ENCODE peak calls at places on chromosomes 5 and 9, in six cellular contexts. One of them, this sample, is unnamed.

GRCh38 chr5:171484460-171484899 is 65.0 kb downstream of the FGF18 start:
- DNase-seq in fibroblast of lung: peak; percentile 40
- DNase-seq in CD8-positive, alpha-beta memory T cell: peak; percentile 14
- DNase-seq in adrenal gland: no peak
- DNase-seq in heart left ventricle: no peak
- DNase-seq in cardiac muscle cell: no peak
- DNase-seq in this sample: peak; percentile 20

GRCh38 chr5:181261320-181262085 is 560 bp upstream of the TRIM52 start:
- DNase-seq in fibroblast of lung: peak; percentile 69
- DNase-seq in CD8-positive, alpha-beta memory T cell: peak; percentile 75
- DNase-seq in adrenal gland: peak; percentile 72
- DNase-seq in heart left ventricle: peak; percentile 84
- DNase-seq in cardiac muscle cell: peak; percentile 81
- DNase-seq in this sample: peak; percentile 73

GRCh38 chr9:97479496-97480159 is 21.8 kb upstream of the TMOD1 start:
- DNase-seq in fibroblast of lung: no peak
- DNase-seq in CD8-positive, alpha-beta memory T cell: no peak
- DNase-seq in adrenal gland: no peak
- DNase-seq in heart left ventricle: no peak
- DNase-seq in cardiac muscle cell: no peak
- DNase-seq in this sample: no peak

GRCh38 chr9:69867081-69867814 is 46.6 kb downstream of the CFAP95 start:
- DNase-seq in fibroblast of lung: peak; percentile 18
- DNase-seq in CD8-positive, alpha-beta memory T cell: no peak
- DNase-seq in adrenal gland: no peak
- DNase-seq in heart left ventricle: no peak
- DNase-seq in cardiac muscle cell: no peak
- DNase-seq in this sample: no peak

GRCh38 chr5:68682400-68683152 is 411.2 kb upstream of the SLC30A5 start:
- DNase-seq in fibroblast of lung: no peak
- DNase-seq in CD8-positive, alpha-beta memory T cell: no peak
- DNase-seq in adrenal gland: no peak
- DNase-seq in heart left ventricle: no peak
- DNase-seq in cardiac muscle cell: no peak
- DNase-seq in this sample: no peak

GRCh38 chr5:68288756-68289134 is 73.2 kb downstream of the PIK3R1 start:
- DNase-seq in fibroblast of lung: no peak
- DNase-seq in CD8-positive, alpha-beta memory T cell: no peak
- DNase-seq in adrenal gland: peak; percentile 33
- DNase-seq in heart left ventricle: peak; percentile 41
- DNase-seq in cardiac muscle cell: peak; percentile 51
- DNase-seq in this sample: no peak

GRCh38 chr5:144156767-144157171 is 13.7 kb downstream of the YIPF5 start:
- DNase-seq in fibroblast of lung: no peak
- DNase-seq in CD8-positive, alpha-beta memory T cell: no peak
- DNase-seq in adrenal gland: no peak
- DNase-seq in heart left ventricle: no peak
- DNase-seq in cardiac muscle cell: no peak
- DNase-seq in this sample: no peak

GRCh38 chr9:127574089-127574921 is 37.8 kb upstream of the STXBP1 start:
- DNase-seq in fibroblast of lung: no peak
- DNase-seq in CD8-positive, alpha-beta memory T cell: no peak
- DNase-seq in adrenal gland: no peak
- DNase-seq in heart left ventricle: no peak
- DNase-seq in cardiac muscle cell: no peak
- DNase-seq in this sample: no peak

GRCh38 chr5:131541071-131541470 is 94.0 kb downstream of the RAPGEF6 start:
- DNase-seq in fibroblast of lung: no peak
- DNase-seq in CD8-positive, alpha-beta memory T cell: no peak
- DNase-seq in adrenal gland: no peak
- DNase-seq in heart left ventricle: no peak
- DNase-seq in cardiac muscle cell: no peak
- DNase-seq in this sample: no peak

GRCh38 chr9:11821541-11821940 is 871.6 kb upstream of the TYRP1 start:
- DNase-seq in fibroblast of lung: no peak
- DNase-seq in CD8-positive, alpha-beta memory T cell: no peak
- DNase-seq in adrenal gland: no peak
- DNase-seq in heart left ventricle: no peak
- DNase-seq in cardiac muscle cell: peak; percentile 70
- DNase-seq in this sample: no peak

GRCh38 chr9:110753734-110754231 is 85.2 kb downstream of the MUSK start:
- DNase-seq in fibroblast of lung: peak; percentile 70
- DNase-seq in CD8-positive, alpha-beta memory T cell: no peak
- DNase-seq in adrenal gland: no peak
- DNase-seq in heart left ventricle: no peak
- DNase-seq in cardiac muscle cell: no peak
- DNase-seq in this sample: no peak

GRCh38 chr5:143842920-143843319 is 31.0 kb downstream of the HMHB1 start:
- DNase-seq in fibroblast of lung: no peak
- DNase-seq in CD8-positive, alpha-beta memory T cell: no peak
- DNase-seq in adrenal gland: no peak
- DNase-seq in heart left ventricle: no peak
- DNase-seq in cardiac muscle cell: no peak
- DNase-seq in this sample: no peak

GRCh38 chr5:140634103-140634502 is 1.1 kb upstream of the CD14 start:
- DNase-seq in fibroblast of lung: no peak
- DNase-seq in CD8-positive, alpha-beta memory T cell: no peak
- DNase-seq in adrenal gland: no peak
- DNase-seq in heart left ventricle: no peak
- DNase-seq in cardiac muscle cell: no peak
- DNase-seq in this sample: no peak

GRCh38 chr9:137365552-137366444 is 57.2 kb downstream of the EXD3 start:
- DNase-seq in fibroblast of lung: no peak
- DNase-seq in CD8-positive, alpha-beta memory T cell: no peak
- DNase-seq in adrenal gland: no peak
- DNase-seq in heart left ventricle: no peak
- DNase-seq in cardiac muscle cell: no peak
- DNase-seq in this sample: no peak

GRCh38 chr5:1103505-1104326 is 8.1 kb downstream of the SLC12A7 start:
- DNase-seq in fibroblast of lung: peak; percentile 32
- DNase-seq in CD8-positive, alpha-beta memory T cell: no peak
- DNase-seq in adrenal gland: peak; percentile 67
- DNase-seq in heart left ventricle: peak; percentile 93
- DNase-seq in cardiac muscle cell: no peak
- DNase-seq in this sample: no peak

GRCh38 chr5:132060501-132061161 is at the start of gene IL3:
- DNase-seq in fibroblast of lung: no peak
- DNase-seq in CD8-positive, alpha-beta memory T cell: no peak
- DNase-seq in adrenal gland: peak; percentile 6
- DNase-seq in heart left ventricle: peak; percentile 13
- DNase-seq in cardiac muscle cell: no peak
- DNase-seq in this sample: no peak

GRCh38 chr5:73327908-73328455 is 120.6 kb downstream of the FOXD1 start:
- DNase-seq in fibroblast of lung: no peak
- DNase-seq in CD8-positive, alpha-beta memory T cell: no peak
- DNase-seq in adrenal gland: no peak
- DNase-seq in heart left ventricle: no peak
- DNase-seq in cardiac muscle cell: no peak
- DNase-seq in this sample: no peak

GRCh38 chr5:180811623-180812119 is 9.1 kb upstream of the MGAT1 start:
- DNase-seq in fibroblast of lung: no peak
- DNase-seq in CD8-positive, alpha-beta memory T cell: no peak
- DNase-seq in adrenal gland: no peak
- DNase-seq in heart left ventricle: no peak
- DNase-seq in cardiac muscle cell: no peak
- DNase-seq in this sample: no peak

GRCh38 chr5:33270671-33271070 is 170.1 kb upstream of the TARS1 start:
- DNase-seq in fibroblast of lung: no peak
- DNase-seq in CD8-positive, alpha-beta memory T cell: no peak
- DNase-seq in adrenal gland: no peak
- DNase-seq in heart left ventricle: no peak
- DNase-seq in cardiac muscle cell: no peak
- DNase-seq in this sample: no peak

GRCh38 chr5:56279979-56280378 is 46.8 kb upstream of the ANKRD55 start:
- DNase-seq in fibroblast of lung: peak; percentile 78
- DNase-seq in CD8-positive, alpha-beta memory T cell: no peak
- DNase-seq in adrenal gland: no peak
- DNase-seq in heart left ventricle: no peak
- DNase-seq in cardiac muscle cell: no peak
- DNase-seq in this sample: no peak

GRCh38 chr5:98768160-98769005 is 5.1 kb upstream of the RGMB start:
- DNase-seq in fibroblast of lung: peak; percentile 76
- DNase-seq in CD8-positive, alpha-beta memory T cell: no peak
- DNase-seq in adrenal gland: peak; percentile 41
- DNase-seq in heart left ventricle: peak; percentile 45
- DNase-seq in cardiac muscle cell: peak; percentile 71
- DNase-seq in this sample: peak; percentile 30

GRCh38 chr5:65161655-65162054 is 320.1 kb downstream of the ADAMTS6 start:
- DNase-seq in fibroblast of lung: no peak
- DNase-seq in CD8-positive, alpha-beta memory T cell: no peak
- DNase-seq in adrenal gland: no peak
- DNase-seq in heart left ventricle: no peak
- DNase-seq in cardiac muscle cell: no peak
- DNase-seq in this sample: no peak

GRCh38 chr5:56900858-56901578 is 8.4 kb upstream of the SETD9 start:
- DNase-seq in fibroblast of lung: peak; percentile 58
- DNase-seq in CD8-positive, alpha-beta memory T cell: peak; percentile 12
- DNase-seq in adrenal gland: peak; percentile 38
- DNase-seq in heart left ventricle: no peak
- DNase-seq in cardiac muscle cell: peak; percentile 48
- DNase-seq in this sample: peak; percentile 8

GRCh38 chr5:88772047-88772446 is 110.9 kb downstream of the MEF2C start:
- DNase-seq in fibroblast of lung: no peak
- DNase-seq in CD8-positive, alpha-beta memory T cell: no peak
- DNase-seq in adrenal gland: no peak
- DNase-seq in heart left ventricle: no peak
- DNase-seq in cardiac muscle cell: no peak
- DNase-seq in this sample: no peak

GRCh38 chr9:135792268-135793128 is 90.5 kb downstream of the KCNT1 start:
- DNase-seq in fibroblast of lung: no peak
- DNase-seq in CD8-positive, alpha-beta memory T cell: no peak
- DNase-seq in adrenal gland: no peak
- DNase-seq in heart left ventricle: no peak
- DNase-seq in cardiac muscle cell: no peak
- DNase-seq in this sample: no peak

GRCh38 chr5:67120032-67120431 is 76.6 kb downstream of the CD180 start:
- DNase-seq in fibroblast of lung: no peak
- DNase-seq in CD8-positive, alpha-beta memory T cell: no peak
- DNase-seq in adrenal gland: no peak
- DNase-seq in heart left ventricle: no peak
- DNase-seq in cardiac muscle cell: no peak
- DNase-seq in this sample: no peak

GRCh38 chr5:14675309-14675708 is 10.8 kb downstream of the OTULIN start:
- DNase-seq in fibroblast of lung: no peak
- DNase-seq in CD8-positive, alpha-beta memory T cell: no peak
- DNase-seq in adrenal gland: no peak
- DNase-seq in heart left ventricle: no peak
- DNase-seq in cardiac muscle cell: no peak
- DNase-seq in this sample: no peak

GRCh38 chr5:130289132-130290088 is 385.1 kb downstream of the CHSY3 start:
- DNase-seq in fibroblast of lung: no peak
- DNase-seq in CD8-positive, alpha-beta memory T cell: no peak
- DNase-seq in adrenal gland: no peak
- DNase-seq in heart left ventricle: no peak
- DNase-seq in cardiac muscle cell: no peak
- DNase-seq in this sample: no peak

GRCh38 chr5:130290219-130290618 is 386.0 kb downstream of the CHSY3 start:
- DNase-seq in fibroblast of lung: no peak
- DNase-seq in CD8-positive, alpha-beta memory T cell: no peak
- DNase-seq in adrenal gland: no peak
- DNase-seq in heart left ventricle: no peak
- DNase-seq in cardiac muscle cell: no peak
- DNase-seq in this sample: no peak

GRCh38 chr5:130295235-130295634 is 391.0 kb downstream of the CHSY3 start:
- DNase-seq in fibroblast of lung: no peak
- DNase-seq in CD8-positive, alpha-beta memory T cell: no peak
- DNase-seq in adrenal gland: no peak
- DNase-seq in heart left ventricle: no peak
- DNase-seq in cardiac muscle cell: no peak
- DNase-seq in this sample: no peak
- H3K27ac ChIP-seq in fibroblast of lung: no peak overlapping the region
- H3K27ac ChIP-seq in CD8-positive, alpha-beta memory T cell: no peak overlapping the region
- H3K27ac ChIP-seq in adrenal gland: no peak overlapping the region
- H3K27ac ChIP-seq in heart left ventricle: no peak overlapping the region
- H3K27ac ChIP-seq in cardiac muscle cell: no peak overlapping the region
- H3K27ac ChIP-seq in this sample: no peak overlapping the region

GRCh38 chr9:4857163-4857562 is 64.4 kb downstream of the RCL1 start:
- DNase-seq in fibroblast of lung: no peak
- DNase-seq in CD8-positive, alpha-beta memory T cell: no peak
- DNase-seq in adrenal gland: no peak
- DNase-seq in heart left ventricle: no peak
- DNase-seq in cardiac muscle cell: no peak
- DNase-seq in this sample: no peak
- H3K36me3 ChIP-seq in fibroblast of lung: no peaks in the 10 kb centered on the region
- H3K36me3 ChIP-seq in CD8-positive, alpha-beta memory T cell: peaks cover 8% of the 10 kb centered on the region
- H3K36me3 ChIP-seq in adrenal gland: peaks cover 28% of the 10 kb centered on the region
- H3K36me3 ChIP-seq in heart left ventricle: peaks cover 41% of the 10 kb centered on the region
- H3K36me3 ChIP-seq in cardiac muscle cell: no peaks in the 10 kb centered on the region
- H3K36me3 ChIP-seq in this sample: peaks cover 30% of the 10 kb centered on the region

GRCh38 chr9:113616716-113617496 is 153.4 kb downstream of the RGS3 start:
- DNase-seq in fibroblast of lung: no peak
- DNase-seq in CD8-positive, alpha-beta memory T cell: no peak
- DNase-seq in adrenal gland: no peak
- DNase-seq in heart left ventricle: no peak
- DNase-seq in cardiac muscle cell: no peak
- DNase-seq in this sample: peak; percentile 12

GRCh38 chr9:113620016-113620376 is 156.5 kb downstream of the RGS3 start:
- DNase-seq in fibroblast of lung: no peak
- DNase-seq in CD8-positive, alpha-beta memory T cell: no peak
- DNase-seq in adrenal gland: no peak
- DNase-seq in heart left ventricle: no peak
- DNase-seq in cardiac muscle cell: no peak
- DNase-seq in this sample: no peak

GRCh38 chr9:113619156-113619861 is 155.8 kb downstream of the RGS3 start:
- DNase-seq in fibroblast of lung: no peak
- DNase-seq in CD8-positive, alpha-beta memory T cell: no peak
- DNase-seq in adrenal gland: no peak
- DNase-seq in heart left ventricle: no peak
- DNase-seq in cardiac muscle cell: no peak
- DNase-seq in this sample: no peak

GRCh38 chr9:113616116-113616515 is 152.6 kb downstream of the RGS3 start:
- DNase-seq in fibroblast of lung: no peak
- DNase-seq in CD8-positive, alpha-beta memory T cell: no peak
- DNase-seq in adrenal gland: no peak
- DNase-seq in heart left ventricle: no peak
- DNase-seq in cardiac muscle cell: no peak
- DNase-seq in this sample: no peak

GRCh38 chr9:113617550-113617949 is 154.0 kb downstream of the RGS3 start:
- DNase-seq in fibroblast of lung: no peak
- DNase-seq in CD8-positive, alpha-beta memory T cell: no peak
- DNase-seq in adrenal gland: no peak
- DNase-seq in heart left ventricle: no peak
- DNase-seq in cardiac muscle cell: no peak
- DNase-seq in this sample: no peak
- H3K27ac ChIP-seq in fibroblast of lung: no peak overlapping the region
- H3K27ac ChIP-seq in CD8-positive, alpha-beta memory T cell: no peak overlapping the region
- H3K27ac ChIP-seq in adrenal gland: no peak overlapping the region
- H3K27ac ChIP-seq in heart left ventricle: no peak overlapping the region
- H3K27ac ChIP-seq in cardiac muscle cell: peak overlapping the region; percentile 66
- H3K27ac ChIP-seq in this sample: no peak overlapping the region

DNA sequence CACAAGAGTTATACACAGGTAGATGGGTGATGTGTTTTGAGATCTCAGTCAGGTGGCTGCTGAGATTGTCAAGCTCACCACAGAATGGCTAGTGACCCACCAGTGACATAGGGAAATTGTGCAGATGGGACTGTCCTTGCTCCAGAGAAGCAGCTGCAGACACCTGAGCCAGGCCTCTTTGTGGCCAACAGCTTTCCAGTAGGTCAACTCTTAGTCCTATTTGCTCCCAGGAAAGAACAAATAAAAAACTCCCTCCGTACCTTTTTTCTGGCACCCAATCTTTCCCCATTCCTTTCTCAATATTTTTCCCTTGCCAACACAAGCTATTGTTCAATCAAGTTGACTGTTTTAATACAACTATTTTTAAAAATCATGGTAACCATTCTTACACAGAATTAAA is 14.2 kb downstream of the IARS1 start:
- DNase-seq in fibroblast of lung: no peak
- DNase-seq in CD8-positive, alpha-beta memory T cell: no peak
- DNase-seq in adrenal gland: no peak
- DNase-seq in heart left ventricle: no peak
- DNase-seq in cardiac muscle cell: no peak
- DNase-seq in this sample: no peak
- H3K36me3 ChIP-seq in fibroblast of lung: peaks cover 13% of the 10 kb centered on the region
- H3K36me3 ChIP-seq in CD8-positive, alpha-beta memory T cell: peaks cover 41% of the 10 kb centered on the region
- H3K36me3 ChIP-seq in adrenal gland: peaks cover 72% of the 10 kb centered on the region
- H3K36me3 ChIP-seq in heart left ventricle: peaks cover 100% of the 10 kb centered on the region
- H3K36me3 ChIP-seq in cardiac muscle cell: peaks cover 77% of the 10 kb centered on the region
- H3K36me3 ChIP-seq in this sample: peaks cover 89% of the 10 kb centered on the region

This sample was measured in CD4-positive, CD25-positive, alpha-beta regulatory T cell.